ENCODE peak calls at places on chromosomes 16 and 17, in seven cellular contexts. One of them, this sample, is unnamed.
A peak's percentile ranks its signal among the peaks of the same experiment; 100 is the strongest.

GRCh38 chr17:51516924-51517323 is 256.6 kb downstream of the UTP18 start:
- DNase-seq in GM12878: no peak
- DNase-seq in GM23338: no peak
- DNase-seq in endothelial cell of umbilical vein: no peak
- DNase-seq in HCT116: no peak
- DNase-seq in HepG2: peak; percentile 16
- DNase-seq in H1: no peak
- DNase-seq in this sample: no peak

GRCh38 chr17:48728232-48729231 is at the start of gene HOXB13:
- DNase-seq in GM12878: no peak
- DNase-seq in GM23338: peak; percentile 77
- DNase-seq in endothelial cell of umbilical vein: peak; percentile 36
- DNase-seq in HCT116: peak; percentile 75
- DNase-seq in HepG2: no peak
- DNase-seq in H1: no peak
- DNase-seq in this sample: peak; percentile 85

GRCh38 chr17:29836643-29837042 is 93.4 kb downstream of the SSH2 start:
- DNase-seq in GM12878: no peak
- DNase-seq in GM23338: no peak
- DNase-seq in endothelial cell of umbilical vein: no peak
- DNase-seq in HCT116: no peak
- DNase-seq in HepG2: no peak
- DNase-seq in H1: no peak
- DNase-seq in this sample: no peak

GRCh38 chr17:49646391-49647255 is 31.3 kb downstream of the SPOP start:
- DNase-seq in GM12878: peak; percentile 45
- DNase-seq in GM23338: no peak
- DNase-seq in endothelial cell of umbilical vein: peak; percentile 38
- DNase-seq in HCT116: peak; percentile 68
- DNase-seq in HepG2: peak; percentile 23
- DNase-seq in H1: no peak
- DNase-seq in this sample: no peak

GRCh38 chr17:61144137-61144536 is 255.5 kb upstream of the TBX2 start:
- DNase-seq in GM12878: no peak
- DNase-seq in GM23338: no peak
- DNase-seq in endothelial cell of umbilical vein: no peak
- DNase-seq in HCT116: no peak
- DNase-seq in HepG2: no peak
- DNase-seq in H1: no peak
- DNase-seq in this sample: no peak

GRCh38 chr16:54007504-54007903 is 279.1 kb downstream of the IRX3 start:
- DNase-seq in GM12878: no peak
- DNase-seq in GM23338: no peak
- DNase-seq in endothelial cell of umbilical vein: no peak
- DNase-seq in HCT116: no peak
- DNase-seq in HepG2: no peak
- DNase-seq in H1: no peak
- DNase-seq in this sample: no peak

GRCh38 chr17:55795098-55795497 is 44.2 kb downstream of the PCTP start:
- DNase-seq in GM12878: no peak
- DNase-seq in GM23338: no peak
- DNase-seq in endothelial cell of umbilical vein: no peak
- DNase-seq in HCT116: no peak
- DNase-seq in HepG2: no peak
- DNase-seq in H1: no peak
- DNase-seq in this sample: no peak

GRCh38 chr17:31918701-31919128 is 17.2 kb upstream of the UTP6 start:
- DNase-seq in GM12878: no peak
- DNase-seq in GM23338: no peak
- DNase-seq in endothelial cell of umbilical vein: no peak
- DNase-seq in HCT116: no peak
- DNase-seq in HepG2: peak; percentile 5
- DNase-seq in H1: no peak
- DNase-seq in this sample: no peak

GRCh38 chr16:4917117-4917516 is 19.8 kb downstream of the PPL start:
- DNase-seq in GM12878: no peak
- DNase-seq in GM23338: no peak
- DNase-seq in endothelial cell of umbilical vein: no peak
- DNase-seq in HCT116: no peak
- DNase-seq in HepG2: no peak
- DNase-seq in H1: no peak
- DNase-seq in this sample: no peak

GRCh38 chr17:41837761-41838538 is at the start of gene KLHL10:
- DNase-seq in GM12878: no peak
- DNase-seq in GM23338: no peak
- DNase-seq in endothelial cell of umbilical vein: no peak
- DNase-seq in HCT116: no peak
- DNase-seq in HepG2: no peak
- DNase-seq in H1: no peak
- DNase-seq in this sample: no peak
- H3K4me3 ChIP-seq in GM12878: peak within 1 kb of the TSS; percentile 92
- H3K4me3 ChIP-seq in GM23338: peak within 1 kb of the TSS; percentile 94
- H3K4me3 ChIP-seq in endothelial cell of umbilical vein: no peak within 1 kb of the TSS
- H3K4me3 ChIP-seq in HCT116: no peak within 1 kb of the TSS
- H3K4me3 ChIP-seq in HepG2: peak within 1 kb of the TSS; percentile 77
- H3K4me3 ChIP-seq in H1: no peak within 1 kb of the TSS
- H3K4me3 ChIP-seq in this sample: peak within 1 kb of the TSS; percentile 93

GRCh38 chr17:63029520-63029919 is 63.5 kb downstream of the TANC2 start:
- DNase-seq in GM12878: no peak
- DNase-seq in GM23338: no peak
- DNase-seq in endothelial cell of umbilical vein: peak; percentile 34
- DNase-seq in HCT116: no peak
- DNase-seq in HepG2: no peak
- DNase-seq in H1: no peak
- DNase-seq in this sample: no peak
- TF ChIP-seq POLR2AphosphoS5 in GM12878: no peak
- TF ChIP-seq POLR2AphosphoS5 in GM23338: no peak
- TF ChIP-seq POLR2AphosphoS5 in endothelial cell of umbilical vein: no peak
- TF ChIP-seq POLR2AphosphoS5 in HCT116: no peak
- TF ChIP-seq POLR2AphosphoS5 in HepG2: no peak
- TF ChIP-seq POLR2AphosphoS5 in H1: no peak
- TF ChIP-seq POLR2AphosphoS5 in this sample: no peak

DNA sequence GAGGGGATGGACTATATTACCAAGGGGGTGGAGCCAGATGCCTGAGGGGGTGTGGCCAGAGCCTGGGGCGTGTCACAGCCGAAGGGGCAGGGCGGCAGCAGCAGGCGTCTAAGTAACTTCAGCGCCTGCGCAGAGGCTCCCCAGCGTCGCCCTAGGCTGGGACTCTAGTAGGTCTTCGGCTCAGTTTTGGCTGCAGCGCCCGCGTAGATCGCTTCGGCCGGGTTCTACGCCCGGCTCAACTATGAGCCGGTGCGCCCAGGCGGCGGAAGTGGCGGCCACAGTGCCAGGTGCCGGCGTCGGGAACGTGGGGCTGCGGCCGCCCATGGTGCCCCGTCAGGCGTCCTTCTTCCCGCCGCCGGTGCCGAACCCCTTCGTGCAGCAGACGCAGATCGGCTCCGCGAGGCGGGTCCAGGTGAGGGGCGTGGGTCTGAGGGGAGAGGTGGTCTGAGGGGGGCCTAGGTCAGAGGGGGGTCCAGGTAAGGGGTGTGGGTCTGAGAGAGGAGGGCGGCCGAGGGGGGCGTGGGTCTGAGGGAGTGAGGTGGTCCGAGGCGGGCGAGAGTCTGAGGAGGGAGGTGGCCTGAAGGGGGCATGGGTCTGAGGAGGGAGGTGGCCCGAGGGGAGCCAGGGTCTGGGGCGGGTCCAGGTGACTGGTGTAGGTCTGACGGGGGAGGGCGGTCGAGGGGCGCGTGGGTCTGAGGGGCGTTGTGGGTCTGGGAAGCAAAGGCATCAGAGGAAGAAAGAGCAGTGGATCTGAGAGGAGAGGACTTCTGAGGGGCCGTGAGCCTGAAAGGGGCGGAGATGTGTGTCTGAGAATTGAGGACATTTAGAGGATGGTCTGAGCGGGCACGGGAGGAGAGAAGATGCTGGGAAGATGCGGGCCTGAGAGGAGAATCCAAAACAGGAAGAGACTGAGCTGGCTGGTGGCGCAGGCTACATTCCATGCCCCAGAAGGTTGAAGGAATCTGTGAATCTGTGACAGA is at the start of gene LPCAT2:
- DNase-seq in GM12878: no peak
- DNase-seq in GM23338: peak; percentile 96
- DNase-seq in endothelial cell of umbilical vein: peak; percentile 90
- DNase-seq in HCT116: peak; percentile 71
- DNase-seq in HepG2: peak; percentile 76
- DNase-seq in H1: peak; percentile 98
- DNase-seq in this sample: peak; percentile 40
- TF ChIP-seq EZH2 in GM12878: no peak
- TF ChIP-seq EZH2 in GM23338: no peak
- TF ChIP-seq EZH2 in endothelial cell of umbilical vein: no peak
- TF ChIP-seq EZH2 in HCT116: no peak
- TF ChIP-seq EZH2 in HepG2: no peak
- TF ChIP-seq EZH2 in H1: no peak
- TF ChIP-seq EZH2 in this sample: no peak

DNA sequence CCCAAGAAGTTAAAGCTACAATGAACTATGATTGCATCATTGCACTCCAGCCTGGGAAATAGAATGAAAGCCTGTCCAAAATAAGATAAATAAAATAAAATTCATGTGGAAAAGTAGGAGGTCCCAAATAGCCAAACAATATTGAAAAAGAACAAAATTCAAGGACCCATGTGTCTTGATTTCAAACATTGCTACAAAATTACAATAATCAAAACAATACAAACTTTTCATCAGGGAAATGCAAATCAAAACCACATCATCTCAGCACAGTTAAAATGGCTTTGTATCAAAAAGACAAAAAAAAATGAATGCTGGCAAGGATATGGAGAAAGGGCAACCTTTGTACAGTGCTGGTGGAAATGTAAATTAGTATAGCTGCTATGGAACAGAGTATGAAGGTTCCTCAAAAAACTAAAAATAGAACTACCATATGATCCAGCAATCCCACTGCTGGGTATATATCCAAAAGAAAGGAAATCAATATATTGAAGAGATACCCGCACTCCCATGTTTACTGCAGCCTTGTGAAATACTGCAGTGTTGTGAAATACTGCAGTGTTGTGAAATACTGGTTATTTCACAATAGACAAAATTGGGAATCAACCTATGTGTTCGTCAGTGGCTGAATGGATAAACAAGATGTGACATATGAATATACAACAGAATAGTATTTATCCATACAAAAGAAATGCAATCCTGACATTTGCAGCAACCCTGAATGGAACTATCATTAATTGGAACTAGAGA is 24.5 kb upstream of the ZNF287 start:
- DNase-seq in GM12878: no peak
- DNase-seq in GM23338: no peak
- DNase-seq in endothelial cell of umbilical vein: no peak
- DNase-seq in HCT116: no peak
- DNase-seq in HepG2: peak; percentile 17
- DNase-seq in H1: no peak
- DNase-seq in this sample: no peak
- H3K4me3 ChIP-seq in GM12878: no peak overlapping the region
- H3K4me3 ChIP-seq in GM23338: no peak overlapping the region
- H3K4me3 ChIP-seq in endothelial cell of umbilical vein: no peak overlapping the region
- H3K4me3 ChIP-seq in HCT116: no peak overlapping the region
- H3K4me3 ChIP-seq in HepG2: no peak overlapping the region
- H3K4me3 ChIP-seq in H1: no peak overlapping the region
- H3K4me3 ChIP-seq in this sample: no peak overlapping the region

GRCh38 chr16:68786685-68787418 is 49.8 kb downstream of the CDH1 start:
- DNase-seq in GM12878: no peak
- DNase-seq in GM23338: no peak
- DNase-seq in endothelial cell of umbilical vein: no peak
- DNase-seq in HCT116: no peak
- DNase-seq in HepG2: peak; percentile 95
- DNase-seq in H1: no peak
- DNase-seq in this sample: no peak
- TF ChIP-seq POLR2AphosphoS5 in GM12878: no peak
- TF ChIP-seq POLR2AphosphoS5 in GM23338: no peak
- TF ChIP-seq POLR2AphosphoS5 in endothelial cell of umbilical vein: no peak
- TF ChIP-seq POLR2AphosphoS5 in HCT116: no peak
- TF ChIP-seq POLR2AphosphoS5 in HepG2: no peak
- TF ChIP-seq POLR2AphosphoS5 in H1: no peak
- TF ChIP-seq POLR2AphosphoS5 in this sample: no peak

GRCh38 chr16:30893744-30894539 is at the start of gene BCL7C:
- DNase-seq in GM12878: no peak
- DNase-seq in GM23338: peak; percentile 93
- DNase-seq in endothelial cell of umbilical vein: peak; percentile 89
- DNase-seq in HCT116: peak; percentile 65
- DNase-seq in HepG2: peak; percentile 90
- DNase-seq in H1: peak; percentile 93
- DNase-seq in this sample: no peak
- TF ChIP-seq EZH2 in GM12878: no peak
- TF ChIP-seq EZH2 in GM23338: no peak
- TF ChIP-seq EZH2 in endothelial cell of umbilical vein: no peak
- TF ChIP-seq EZH2 in HCT116: no peak
- TF ChIP-seq EZH2 in HepG2: no peak
- TF ChIP-seq EZH2 in H1: no peak
- TF ChIP-seq EZH2 in this sample: no peak

DNA sequence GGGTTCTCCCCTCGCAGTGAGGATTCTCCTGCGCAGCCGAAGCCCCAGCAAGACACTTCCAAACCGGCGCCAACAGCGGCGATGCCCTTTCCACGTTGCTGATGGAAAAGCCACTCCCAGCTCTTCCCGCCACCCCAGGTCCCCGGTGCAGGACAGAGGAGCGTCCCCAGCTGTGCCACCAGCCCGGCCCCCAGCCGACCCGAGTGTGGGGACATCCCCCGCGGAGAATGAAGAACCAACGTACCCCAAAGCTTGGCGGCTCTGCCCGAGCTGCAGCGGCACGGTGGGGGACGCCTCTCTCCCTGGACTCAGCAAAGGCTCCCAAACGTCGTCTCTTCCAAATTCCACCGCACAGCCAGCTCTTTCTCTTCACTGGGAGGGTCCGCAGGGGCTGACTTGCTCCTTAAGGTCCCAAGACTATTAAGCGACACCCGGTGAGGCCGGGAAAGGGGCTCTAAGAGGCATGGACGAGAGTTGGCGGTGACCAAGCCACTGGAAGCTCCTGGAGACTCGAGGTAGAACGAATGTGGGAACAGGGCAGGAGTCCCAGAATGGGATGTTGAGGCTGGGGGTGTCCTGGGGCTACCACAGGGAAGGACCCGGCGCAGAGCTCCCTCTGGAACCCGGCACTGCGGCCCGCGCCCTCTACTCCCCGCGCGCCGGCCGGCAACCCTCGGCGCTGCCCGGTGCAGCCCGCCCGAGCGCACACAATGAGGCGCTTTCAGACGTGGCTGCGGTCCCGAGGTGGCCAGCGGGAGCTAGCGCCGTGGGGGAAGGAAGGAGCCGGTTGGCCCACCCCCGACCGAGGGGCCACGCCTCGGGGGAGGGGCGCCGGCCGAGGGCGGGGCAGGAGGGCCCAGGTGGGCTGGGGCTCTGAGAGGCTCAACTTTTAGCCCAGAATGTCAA is at the start of gene CHST6:
- DNase-seq in GM12878: no peak
- DNase-seq in GM23338: peak; percentile 91
- DNase-seq in endothelial cell of umbilical vein: peak; percentile 27
- DNase-seq in HCT116: no peak
- DNase-seq in HepG2: peak; percentile 52
- DNase-seq in H1: peak; percentile 91
- DNase-seq in this sample: no peak
- H3K4me3 ChIP-seq in GM12878: peak within 1 kb of the TSS; percentile 64
- H3K4me3 ChIP-seq in GM23338: peak within 1 kb of the TSS; percentile 95
- H3K4me3 ChIP-seq in endothelial cell of umbilical vein: peak within 1 kb of the TSS; percentile 64
- H3K4me3 ChIP-seq in HCT116: peak within 1 kb of the TSS; percentile 70
- H3K4me3 ChIP-seq in HepG2: peak within 1 kb of the TSS; percentile 47
- H3K4me3 ChIP-seq in H1: peak within 1 kb of the TSS; percentile 87
- H3K4me3 ChIP-seq in this sample: no peak within 1 kb of the TSS

GRCh38 chr17:12230411-12230810 is 209.7 kb downstream of the MAP2K4 start:
- DNase-seq in GM12878: no peak
- DNase-seq in GM23338: no peak
- DNase-seq in endothelial cell of umbilical vein: no peak
- DNase-seq in HCT116: no peak
- DNase-seq in HepG2: no peak
- DNase-seq in H1: no peak
- DNase-seq in this sample: no peak
- TF ChIP-seq POLR2AphosphoS5 in GM12878: no peak
- TF ChIP-seq POLR2AphosphoS5 in GM23338: no peak
- TF ChIP-seq POLR2AphosphoS5 in endothelial cell of umbilical vein: no peak
- TF ChIP-seq POLR2AphosphoS5 in HCT116: no peak
- TF ChIP-seq POLR2AphosphoS5 in HepG2: no peak
- TF ChIP-seq POLR2AphosphoS5 in H1: no peak
- TF ChIP-seq POLR2AphosphoS5 in this sample: no peak